ENCODE peak calls at places on chromosomes 11 and 22, in eight cellular contexts. One of them, this sample, is unnamed.

GRCh38 chr11:119729581-119730346 is 764 bp upstream of the NECTIN1 start:
- DNase-seq in spleen: peak
- DNase-seq in transverse colon: peak
- DNase-seq in H1: peak
- DNase-seq in upper lobe of left lung: no peak
- DNase-seq in GM12878: no peak
- DNase-seq in HCT116: peak
- DNase-seq in GM23338: peak
- DNase-seq in this sample: no peak

GRCh38 chr22:35736701-35737100 is 19.0 kb downstream of the APOL5 start:
- DNase-seq in spleen: no peak
- DNase-seq in transverse colon: no peak
- DNase-seq in H1: no peak
- DNase-seq in upper lobe of left lung: no peak
- DNase-seq in GM12878: no peak
- DNase-seq in HCT116: no peak
- DNase-seq in GM23338: no peak
- DNase-seq in this sample: no peak

GRCh38 chr11:64763804-64764611 is 4.2 kb upstream of the PYGM start:
- DNase-seq in spleen: peak
- DNase-seq in transverse colon: no peak
- DNase-seq in H1: no peak
- DNase-seq in upper lobe of left lung: no peak
- DNase-seq in GM12878: no peak
- DNase-seq in HCT116: no peak
- DNase-seq in GM23338: no peak
- DNase-seq in this sample: peak

GRCh38 chr11:13949876-13950275 is 12.6 kb upstream of the SPON1 start:
- DNase-seq in spleen: no peak
- DNase-seq in transverse colon: no peak
- DNase-seq in H1: no peak
- DNase-seq in upper lobe of left lung: no peak
- DNase-seq in GM12878: no peak
- DNase-seq in HCT116: no peak
- DNase-seq in GM23338: no peak
- DNase-seq in this sample: no peak

GRCh38 chr11:41613321-41613720 is 153.9 kb upstream of the LRRC4C start:
- DNase-seq in spleen: no peak
- DNase-seq in transverse colon: no peak
- DNase-seq in H1: no peak
- DNase-seq in upper lobe of left lung: no peak
- DNase-seq in GM12878: no peak
- DNase-seq in HCT116: no peak
- DNase-seq in GM23338: no peak
- DNase-seq in this sample: no peak

GRCh38 chr22:43151251-43152000 is at the start of gene TSPO:
- DNase-seq in spleen: peak
- DNase-seq in transverse colon: peak
- DNase-seq in H1: peak
- DNase-seq in upper lobe of left lung: peak
- DNase-seq in GM12878: no peak
- DNase-seq in HCT116: no peak
- DNase-seq in GM23338: peak
- DNase-seq in this sample: peak

GRCh38 chr11:14908214-14908880 is 16.3 kb upstream of the CYP2R1 start:
- DNase-seq in spleen: no peak
- DNase-seq in transverse colon: peak
- DNase-seq in H1: no peak
- DNase-seq in upper lobe of left lung: no peak
- DNase-seq in GM12878: no peak
- DNase-seq in HCT116: peak
- DNase-seq in GM23338: peak
- DNase-seq in this sample: no peak

GRCh38 chr11:76210920-76211851 is 4.9 kb upstream of the WNT11 start:
- DNase-seq in spleen: no peak
- DNase-seq in transverse colon: peak
- DNase-seq in H1: no peak
- DNase-seq in upper lobe of left lung: no peak
- DNase-seq in GM12878: no peak
- DNase-seq in HCT116: no peak
- DNase-seq in GM23338: peak
- DNase-seq in this sample: no peak

GRCh38 chr11:27860811-27861210 is 160.6 kb upstream of the BDNF start:
- DNase-seq in spleen: no peak
- DNase-seq in transverse colon: no peak
- DNase-seq in H1: no peak
- DNase-seq in upper lobe of left lung: no peak
- DNase-seq in GM12878: no peak
- DNase-seq in HCT116: no peak
- DNase-seq in GM23338: no peak
- DNase-seq in this sample: no peak
- TF ChIP-seq POLR2AphosphoS5 in spleen: no peak
- TF ChIP-seq POLR2AphosphoS5 in transverse colon: no peak
- TF ChIP-seq POLR2AphosphoS5 in H1: no peak
- TF ChIP-seq POLR2AphosphoS5 in upper lobe of left lung: no peak
- TF ChIP-seq POLR2AphosphoS5 in GM12878: no peak
- TF ChIP-seq POLR2AphosphoS5 in HCT116: no peak
- TF ChIP-seq POLR2AphosphoS5 in GM23338: no peak
- TF ChIP-seq POLR2AphosphoS5 in this sample: no peak

GRCh38 chr11:45323598-45324249 is 37.6 kb upstream of the SYT13 start:
- DNase-seq in spleen: no peak
- DNase-seq in transverse colon: no peak
- DNase-seq in H1: peak
- DNase-seq in upper lobe of left lung: no peak
- DNase-seq in GM12878: no peak
- DNase-seq in HCT116: no peak
- DNase-seq in GM23338: no peak
- DNase-seq in this sample: no peak
- H3K27ac ChIP-seq in spleen: no peak
- H3K27ac ChIP-seq in transverse colon: no peak
- H3K27ac ChIP-seq in H1: no peak
- H3K27ac ChIP-seq in upper lobe of left lung: no peak
- H3K27ac ChIP-seq in GM12878: no peak
- H3K27ac ChIP-seq in HCT116: no peak
- H3K27ac ChIP-seq in GM23338: no peak
- H3K27ac ChIP-seq in this sample: no peak

DNA sequence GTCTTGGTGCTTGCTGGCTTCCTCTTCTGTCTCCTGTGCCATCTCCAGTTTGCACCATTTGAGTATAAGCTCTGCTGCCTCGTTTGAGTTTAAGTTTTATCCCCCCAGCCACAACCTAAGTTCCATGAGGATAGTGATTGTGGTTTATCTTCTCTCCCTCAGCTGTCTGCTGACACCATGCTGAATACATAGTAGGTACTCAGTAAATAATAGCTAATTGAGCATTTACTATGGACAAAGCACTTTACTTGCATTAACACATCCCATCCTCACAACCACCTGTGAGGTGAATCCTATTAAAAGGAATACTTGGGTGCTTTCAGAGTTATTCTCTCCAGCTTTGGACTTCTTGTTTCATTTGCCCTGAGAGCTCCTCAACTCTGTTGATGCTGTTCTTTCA is 26.9 kb downstream of the ZBTB16 start:
- DNase-seq in spleen: no peak
- DNase-seq in transverse colon: no peak
- DNase-seq in H1: no peak
- DNase-seq in upper lobe of left lung: no peak
- DNase-seq in GM12878: no peak
- DNase-seq in HCT116: no peak
- DNase-seq in GM23338: no peak
- DNase-seq in this sample: no peak
- H3K4me3 ChIP-seq in spleen: no peak
- H3K4me3 ChIP-seq in transverse colon: no peak
- H3K4me3 ChIP-seq in H1: no peak
- H3K4me3 ChIP-seq in upper lobe of left lung: no peak
- H3K4me3 ChIP-seq in GM12878: no peak
- H3K4me3 ChIP-seq in HCT116: no peak
- H3K4me3 ChIP-seq in GM23338: no peak
- H3K4me3 ChIP-seq in this sample: no peak

GRCh38 chr11:93729129-93729616 is 12.1 kb downstream of the TAF1D start:
- DNase-seq in spleen: no peak
- DNase-seq in transverse colon: no peak
- DNase-seq in H1: no peak
- DNase-seq in upper lobe of left lung: no peak
- DNase-seq in GM12878: no peak
- DNase-seq in HCT116: no peak
- DNase-seq in GM23338: peak
- DNase-seq in this sample: no peak
- TF ChIP-seq POLR2AphosphoS5 in spleen: no peak
- TF ChIP-seq POLR2AphosphoS5 in transverse colon: no peak
- TF ChIP-seq POLR2AphosphoS5 in H1: peak
- TF ChIP-seq POLR2AphosphoS5 in upper lobe of left lung: no peak
- TF ChIP-seq POLR2AphosphoS5 in GM12878: peak
- TF ChIP-seq POLR2AphosphoS5 in HCT116: peak
- TF ChIP-seq POLR2AphosphoS5 in GM23338: peak
- TF ChIP-seq POLR2AphosphoS5 in this sample: peak